ENCODE peak calls at places on chromosomes 1 and 21, in seven cellular contexts. U is adrenal gland, S is fibroblast of lung, H is left ventricle myocardium inferior, F is coronary artery, I is Peyer's patch, J is cardiac muscle cell. T is an unnamed sample.

GRCh38 chr1:209398330-209398991 is 185.1 kb upstream of the CAMK1G start:
- DNase-seq in U (peak; percentile 33), S (peak; percentile 95), H (no peak), F (peak; percentile 62), I (no peak), J (peak; percentile 92), T (peak; percentile 86)

GRCh38 chr1:182315157-182315556 is 76.4 kb downstream of the GLUL start:
- DNase-seq in U (no peak), S (no peak), H (no peak), F (no peak), I (no peak), J (no peak), T (no peak)

GRCh38 chr1:37989381-37989930 is 366 bp downstream of the SF3A3 start:
- DNase-seq in U (peak; percentile 56), S (peak; percentile 46), H (no peak), F (no peak), I (no peak), J (peak; percentile 38), T (no peak)

GRCh38 chr1:31976401-31976800 is 37.3 kb upstream of the KHDRBS1 start:
- DNase-seq in U (peak; percentile 51), S (peak; percentile 53), H (no peak), F (no peak), I (no peak), J (no peak), T (no peak)

GRCh38 chr1:171740987-171741871 is 636 bp downstream of the VAMP4 start:
- DNase-seq in U (peak; percentile 54), S (peak; percentile 31), H (peak; percentile 25), F (no peak), I (peak; percentile 49), J (peak; percentile 44), T (no peak)

GRCh38 chr1:203172184-203173115 is 3.2 kb downstream of the MYBPH start:
- DNase-seq in U (peak; percentile 62), S (peak; percentile 30), H (peak; percentile 48), F (no peak), I (peak; percentile 64), J (peak; percentile 82), T (no peak)

GRCh38 chr21:20783611-20784010 is 214.6 kb upstream of the NCAM2 start:
- DNase-seq in U (no peak), S (no peak), H (no peak), F (no peak), I (no peak), J (peak; percentile 27), T (no peak)

GRCh38 chr1:77605246-77606026 is 77.0 kb downstream of the ZZZ3 start:
- DNase-seq in U (peak; percentile 60), S (peak; percentile 80), H (peak; percentile 62), F (no peak), I (no peak), J (peak; percentile 86), T (no peak)

GRCh38 chr21:45528981-45529784 is 13.1 kb downstream of the SLC19A1 start:
- DNase-seq in U (peak; percentile 4), S (no peak), H (peak; percentile 9), F (no peak), I (peak; percentile 38), J (no peak), T (peak; percentile 45)

GRCh38 chr1:218273757-218274505 is 11.2 kb upstream of the RRP15 start:
- DNase-seq in U (no peak), S (no peak), H (no peak), F (no peak), I (no peak), J (no peak), T (no peak)

GRCh38 chr1:9024837-9025236 is 1.4 kb downstream of the SLC2A7 start:
- DNase-seq in U (no peak), S (no peak), H (no peak), F (no peak), I (no peak), J (no peak), T (no peak)

GRCh38 chr1:55284856-55285255 is 69.7 kb upstream of the USP24 start:
- DNase-seq in U (peak; percentile 36), S (peak; percentile 32), H (no peak), F (no peak), I (no peak), J (peak; percentile 70), T (no peak)

GRCh38 chr1:207084701-207085180 is 3.9 kb upstream of the C4BPB start:
- DNase-seq in U (peak; percentile 56), S (peak; percentile 77), H (no peak), F (no peak), I (no peak), J (peak; percentile 79), T (no peak)

GRCh38 chr21:41282412-41282811 is 34.2 kb upstream of the FAM3B start:
- DNase-seq in U (no peak), S (no peak), H (no peak), F (no peak), I (no peak), J (no peak), T (no peak)

GRCh38 chr1:6651889-6652288 is 27.2 kb downstream of the THAP3 start:
- DNase-seq in U (no peak), S (no peak), H (no peak), F (no peak), I (no peak), J (no peak), T (no peak)

GRCh38 chr1:6648556-6648955 is 23.9 kb downstream of the THAP3 start:
- DNase-seq in U (no peak), S (no peak), H (no peak), F (no peak), I (peak; percentile 15), J (no peak), T (no peak)

GRCh38 chr1:6657138-6657537 is 32.5 kb downstream of the THAP3 start:
- DNase-seq in U (no peak), S (no peak), H (peak; percentile 44), F (no peak), I (no peak), J (no peak), T (no peak)

GRCh38 chr1:6653651-6654290 is 29.1 kb downstream of the THAP3 start:
- DNase-seq in U (no peak), S (no peak), H (no peak), F (no peak), I (no peak), J (no peak), T (no peak)

DNA sequence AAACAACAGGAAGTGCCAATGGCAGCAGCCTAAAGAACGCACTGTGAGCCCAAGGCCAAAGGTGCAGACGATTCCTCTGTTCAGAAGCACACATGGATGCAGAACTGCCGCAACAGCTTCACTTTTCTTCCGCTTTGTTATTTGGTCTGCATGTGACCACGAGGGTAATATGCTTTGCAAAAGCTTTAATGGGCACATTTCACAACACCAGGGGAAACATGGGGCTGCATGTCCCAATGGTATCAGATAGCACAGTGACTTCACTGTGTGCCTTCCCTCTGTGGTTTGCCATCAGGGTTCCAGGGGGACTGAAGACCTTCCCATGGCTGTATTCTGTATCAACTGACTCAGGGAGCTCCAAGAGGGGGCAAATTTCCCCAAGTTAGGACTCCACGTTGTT is 28.3 kb downstream of the THAP3 start:
- DNase-seq in U (no peak), S (no peak), H (no peak), F (no peak), I (no peak), J (no peak), T (no peak)
- H3K27ac ChIP-seq in U (no peak overlapping the region), S (no peak overlapping the region), H (no peak overlapping the region), F (no peak overlapping the region), I (no peak overlapping the region), J (no peak overlapping the region), T (no peak overlapping the region)

GRCh38 chr1:193884848-193885558 is 698.6 kb upstream of the B3GALT2 start:
- DNase-seq in U (no peak), S (no peak), H (no peak), F (no peak), I (no peak), J (no peak), T (no peak)
- TF ChIP-seq CTCF in U (no peak), S (no peak), H (no peak), F (no peak), I (no peak), J (no peak), T (no peak)

DNA sequence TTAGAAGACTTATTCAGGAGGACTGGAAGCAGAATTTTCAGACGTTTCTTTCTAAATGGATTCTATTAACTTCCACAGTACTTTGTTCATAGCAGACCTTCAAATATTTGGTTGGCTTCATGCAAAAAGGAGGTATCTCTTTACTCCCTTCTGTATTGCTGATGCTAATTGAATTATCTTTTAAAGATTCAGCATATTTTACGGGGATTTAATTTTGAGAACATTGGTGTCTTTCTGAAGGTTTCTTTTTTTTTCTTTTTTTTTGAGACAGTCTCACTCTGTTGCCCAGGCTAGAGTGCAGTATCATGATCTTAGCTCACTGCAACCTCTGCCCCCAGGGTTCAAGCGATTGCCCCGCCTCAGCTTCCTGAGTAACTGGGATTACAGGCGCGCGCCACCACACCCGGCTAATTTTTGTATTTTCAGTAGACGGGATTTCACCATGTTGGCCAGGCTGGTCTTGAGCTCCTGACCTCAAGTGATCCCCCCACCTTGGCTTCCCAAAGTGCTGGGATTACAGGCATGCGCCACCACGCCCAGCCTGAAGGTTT is 14.3 kb downstream of the CNST start:
- DNase-seq in U (no peak), S (no peak), H (no peak), F (no peak), I (no peak), J (no peak), T (no peak)
- H3K4me3 ChIP-seq in U (no peak overlapping the region), S (no peak overlapping the region), H (no peak overlapping the region), F (no peak overlapping the region), I (no peak overlapping the region), J (no peak overlapping the region), T (no peak overlapping the region)

GRCh38 chr1:52553372-52554266 is 727 bp upstream of the TUT4 start:
- DNase-seq in U (peak; percentile 91), S (peak; percentile 90), H (peak; percentile 87), F (peak; percentile 81), I (peak; percentile 85), J (peak; percentile 92), T (peak; percentile 84)

GRCh38 chr1:52552505-52553371 is at the start of gene TUT4:
- DNase-seq in U (peak; percentile 85), S (peak; percentile 78), H (peak; percentile 80), F (peak; percentile 83), I (peak; percentile 84), J (peak; percentile 84), T (peak; percentile 76)

GRCh38 chr1:52554267-52554640 is 1.4 kb upstream of the TUT4 start:
- DNase-seq in U (no peak), S (no peak), H (no peak), F (no peak), I (no peak), J (no peak), T (no peak)

GRCh38 chr1:52556641-52557360 is 3.9 kb upstream of the TUT4 start:
- DNase-seq in U (no peak), S (no peak), H (no peak), F (no peak), I (no peak), J (no peak), T (no peak)

GRCh38 chr1:52554756-52555155 is 1.9 kb upstream of the TUT4 start:
- DNase-seq in U (peak; percentile 67), S (peak; percentile 42), H (no peak), F (no peak), I (no peak), J (no peak), T (no peak)
- H3K27ac ChIP-seq in U (peak overlapping the region; percentile 64), S (no peak overlapping the region), H (no peak overlapping the region), F (no peak overlapping the region), I (peak overlapping the region; percentile 94), J (peak overlapping the region; percentile 95), T (peak overlapping the region; percentile 82)

T was measured in RWPE2.